ENCODE peak calls at places on chromosomes 4 and X, in six cellular contexts. A is Peyer's patch, O is OCI-LY7, Q is fibroblast of pulmonary artery, Y is psoas muscle, S is right lobe of liver. Z is an unnamed sample.

GRCh38 chr4:105186701-105187158 is 40.1 kb downstream of the TET2 start:
- DNase-seq in S (no peak), A (no peak), Q (peak; percentile 64), O (no peak), Y (peak; percentile 38), Z (no peak)

GRCh38 chr4:154528866-154529265 is 21.3 kb downstream of the PLRG1 start:
- DNase-seq in Y (no peak), S (no peak), O (no peak), Q (peak; percentile 31), A (no peak), Z (no peak)

GRCh38 chr4:76960014-76960413 is 10.5 kb downstream of the SEPTIN11 start:
- DNase-seq in O (no peak), Y (no peak), S (no peak), Q (no peak), A (no peak), Z (no peak)

GRCh38 chr4:141899103-141899502 is 262.7 kb downstream of the IL15 start:
- DNase-seq in A (no peak), S (no peak), Q (no peak), O (no peak), Y (no peak), Z (no peak)

GRCh38 chr4:57550143-57550542 is 440.0 kb upstream of the IGFBP7 start:
- DNase-seq in Y (no peak), S (no peak), Q (no peak), O (no peak), A (no peak), Z (no peak)

GRCh38 chr4:52715255-52715897 is 35.8 kb downstream of the ERVMER34-1 start:
- DNase-seq in S (no peak), Y (no peak), A (no peak), O (no peak), Q (no peak), Z (no peak)

GRCh38 chr4:158782539-158783360 is 13.9 kb downstream of the FNIP2 start:
- DNase-seq in Y (no peak), Q (no peak), A (no peak), O (no peak), S (no peak), Z (no peak)

GRCh38 chrX:103155201-103155600 is 59.7 kb upstream of the BEX4 start:
- DNase-seq in O (no peak), Q (peak; percentile 67), Y (no peak), S (no peak), A (no peak), Z (no peak)

GRCh38 chrX:153533041-153533565 is 15.7 kb downstream of the ATP2B3 start:
- DNase-seq in Q (no peak), A (no peak), S (no peak), Y (no peak), O (no peak), Z (no peak)

GRCh38 chr4:95265814-95266740 is 282.7 kb downstream of the UNC5C start:
- DNase-seq in A (no peak), Q (peak; percentile 38), S (no peak), O (no peak), Y (no peak), Z (no peak)

GRCh38 chrX:20433376-20433775 is 166.7 kb upstream of the RPS6KA3 start:
- DNase-seq in A (no peak), S (no peak), Y (no peak), Q (no peak), O (no peak), Z (no peak)

GRCh38 chr4:17173300-17173699 is 274.9 kb upstream of the LDB2 start:
- DNase-seq in Q (no peak), S (no peak), O (peak; percentile 10), A (no peak), Y (no peak), Z (no peak)

GRCh38 chrX:42678133-42678532 is 99.8 kb downstream of the PPP1R2C start:
- DNase-seq in Q (peak; percentile 62), O (peak; percentile 12), Y (no peak), S (no peak), A (no peak), Z (no peak)

GRCh38 chrX:46341767-46342322 is 203.4 kb downstream of the ZNF674 start:
- DNase-seq in O (no peak), Q (peak; percentile 7), A (no peak), S (no peak), Y (no peak), Z (no peak)

GRCh38 chrX:132401935-132402334 is 86.9 kb downstream of the MBNL3 start:
- DNase-seq in O (no peak), A (no peak), S (no peak), Q (no peak), Y (no peak), Z (no peak)

GRCh38 chrX:41733939-41734338 is 10.0 kb downstream of the GPR82 start:
- DNase-seq in Q (no peak), S (no peak), O (peak; percentile 90), Y (no peak), A (peak; percentile 73), Z (no peak)

GRCh38 chr4:174631901-174632758 is 109.8 kb upstream of the HPGD start:
- DNase-seq in O (peak; percentile 49), Q (peak; percentile 72), S (no peak), A (no peak), Y (no peak), Z (peak; percentile 34)

GRCh38 chr4:8920969-8921368 is 49.3 kb upstream of the HMX1 start:
- DNase-seq in O (no peak), A (no peak), S (peak; percentile 32), Y (no peak), Q (no peak), Z (no peak)

GRCh38 chrX:71941771-71942170 is 31.1 kb downstream of the NHSL2 start:
- DNase-seq in Y (peak; percentile 55), O (no peak), A (no peak), Q (peak; percentile 74), S (no peak), Z (no peak)

GRCh38 chr4:78954048-78954666 is 14.9 kb upstream of the PAQR3 start:
- DNase-seq in Q (peak; percentile 18), Y (no peak), S (no peak), A (no peak), O (peak; percentile 40), Z (peak; percentile 30)

GRCh38 chr4:113684534-113685091 is 76.9 kb downstream of the CAMK2D start:
- DNase-seq in Y (peak; percentile 83), A (no peak), Q (peak; percentile 52), S (peak; percentile 75), O (peak; percentile 34), Z (no peak)

GRCh38 chr4:173821031-173821430 is 291.0 kb upstream of the HAND2 start:
- DNase-seq in Y (no peak), Q (no peak), S (no peak), A (no peak), O (no peak), Z (no peak)

GRCh38 chr4:186746581-186746980 is 22.9 kb upstream of the FAT1 start:
- DNase-seq in Q (no peak), S (no peak), Y (no peak), O (no peak), A (no peak), Z (no peak)

GRCh38 chr4:41713768-41714167 is 34.8 kb downstream of the PHOX2B start:
- DNase-seq in S (no peak), Y (no peak), O (no peak), A (no peak), Q (no peak), Z (no peak)

GRCh38 chr4:41714601-41715000 is 33.9 kb downstream of the PHOX2B start:
- DNase-seq in A (no peak), Y (no peak), O (no peak), S (no peak), Q (no peak), Z (no peak)

GRCh38 chr4:41715155-41715554 is 33.4 kb downstream of the PHOX2B start:
- DNase-seq in S (no peak), A (no peak), O (no peak), Y (no peak), Q (no peak), Z (no peak)

GRCh38 chr4:41709844-41710481 is 38.6 kb downstream of the PHOX2B start:
- DNase-seq in Y (no peak), O (no peak), Q (peak; percentile 29), A (no peak), S (no peak), Z (no peak)

DNA sequence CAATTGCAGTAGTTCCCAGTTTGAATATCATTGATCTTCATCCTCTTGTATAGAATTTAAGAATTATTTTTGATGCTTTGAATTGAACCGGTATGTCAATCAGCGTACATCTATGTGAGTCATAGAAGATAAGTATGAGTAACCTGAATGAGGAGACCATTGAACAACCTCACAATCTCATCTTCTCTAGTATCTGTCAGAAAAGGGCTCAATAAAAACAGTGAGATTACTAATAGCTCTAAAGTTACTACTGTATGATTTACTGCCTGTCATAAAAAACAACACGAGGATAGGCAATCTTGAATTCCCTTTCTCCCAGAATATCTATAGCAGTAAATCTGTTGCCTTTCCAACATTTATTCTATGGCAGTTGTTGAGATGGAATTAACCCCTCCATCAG is 36.1 kb downstream of the PHOX2B start:
- DNase-seq in O (no peak), A (no peak), Y (no peak), S (no peak), Q (no peak), Z (no peak)
- H3K4me3 ChIP-seq in O (no peak overlapping the region), A (no peak overlapping the region), Y (no peak overlapping the region), S (no peak overlapping the region), Q (no peak overlapping the region), Z (no peak overlapping the region)

DNA sequence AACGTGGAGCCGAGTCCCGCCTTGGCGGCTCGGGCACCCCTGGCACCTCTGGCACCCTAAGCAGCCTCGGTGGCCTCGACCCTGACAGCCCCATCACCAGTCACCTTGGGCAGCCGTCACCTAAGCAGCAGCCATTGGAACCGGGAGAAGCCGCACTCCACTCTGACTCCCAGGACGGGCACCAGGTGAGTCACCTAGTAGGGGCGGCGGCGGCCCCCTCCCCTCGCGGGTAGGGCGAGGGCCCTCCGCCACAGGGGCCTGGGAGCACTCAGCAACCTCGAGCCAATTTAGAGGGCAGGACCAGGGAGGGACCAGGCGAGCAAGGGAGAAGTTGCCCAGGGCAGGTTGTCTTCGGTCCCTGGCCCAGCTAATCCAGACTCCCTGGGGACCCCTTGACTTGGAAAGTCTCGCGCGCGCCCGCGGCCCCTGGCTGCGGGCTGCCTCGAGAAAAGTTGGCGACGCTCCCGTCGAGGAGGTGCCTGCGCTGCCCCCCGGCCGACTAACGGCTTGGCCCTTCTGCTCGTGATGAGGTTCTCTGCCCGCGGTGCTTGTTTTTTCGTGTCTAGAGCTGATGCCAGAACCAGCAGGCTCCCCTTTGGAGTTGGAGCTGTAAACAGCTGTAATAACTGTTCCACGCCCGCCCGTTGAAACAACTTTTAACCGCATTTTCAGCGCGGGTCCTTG is 749 bp downstream of the EDA start:
- DNase-seq in S (peak; percentile 31), A (no peak), Q (peak; percentile 10), O (no peak), Y (peak; percentile 53), Z (no peak)
- H3K4me3 ChIP-seq in S (peak overlapping the region; percentile 43), A (peak overlapping the region; percentile 60), Q (peak overlapping the region; percentile 67), O (peak overlapping the region; percentile 70), Y (peak overlapping the region; percentile 73), Z (peak overlapping the region; percentile 54)

GRCh38 chrX:9785944-9786741 is at the start of gene SHROOM2:
- DNase-seq in Y (no peak), A (no peak), S (peak; percentile 52), Q (peak; percentile 31), O (no peak), Z (no peak)
- H3K4me3 ChIP-seq in Y (peak within 1 kb of the TSS; percentile 60), A (peak within 1 kb of the TSS; percentile 56), S (peak within 1 kb of the TSS; percentile 46), Q (peak within 1 kb of the TSS; percentile 67), O (no peak within 1 kb of the TSS), Z (no peak within 1 kb of the TSS)

GRCh38 chrX:110966046-110966445 is 129.9 kb upstream of the PAK3 start:
- DNase-seq in Y (no peak), O (no peak), S (no peak), A (no peak), Q (no peak), Z (no peak)

GRCh38 chrX:110966839-110967238 is 129.2 kb upstream of the PAK3 start:
- DNase-seq in A (no peak), Q (peak; percentile 0), S (no peak), Y (no peak), O (no peak), Z (no peak)

GRCh38 chrX:110964761-110965160 is 131.2 kb upstream of the PAK3 start:
- DNase-seq in A (no peak), Q (no peak), Y (no peak), O (no peak), S (no peak), Z (no peak)

GRCh38 chrX:110965409-110965808 is 130.6 kb upstream of the PAK3 start:
- DNase-seq in A (no peak), S (no peak), Y (no peak), Q (no peak), O (no peak), Z (no peak)
- H3K4me3 ChIP-seq in A (no peak overlapping the region), S (no peak overlapping the region), Y (no peak overlapping the region), Q (no peak overlapping the region), O (no peak overlapping the region), Z (no peak overlapping the region)